ENCODE peak calls at places on chromosomes 12 and 14, in ten cellular contexts. M is fibroblast of lung, W is HepG2, X is MM.1S, D is DND-41, P is astrocyte, Q is endothelial cell of umbilical vein, N is neural progenitor cell, T is K562, V is HCT116. U is an unnamed sample. For H3K27me3, the result is how much of the 10 kb centered on the place peaks cover.

GRCh38 chr12:115597157-115597712 is 680.3 kb downstream of the MED13L start:
- DNase-seq in D (peak), Q (no peak), V (peak), P (peak), X (no peak), T (peak), M (peak), N (no peak), W (peak), U (peak)

GRCh38 chr14:34424488-34424887 is 37.6 kb downstream of the SPTSSA start:
- DNase-seq in P (no peak), W (no peak), Q (no peak), D (no peak), T (no peak), M (no peak), N (no peak), V (no peak), X (no peak), U (peak)

GRCh38 chr12:11227373-11227772 is 40.6 kb upstream of the TAS2R42 start:
- DNase-seq in N (no peak), Q (no peak), V (no peak), D (no peak), T (no peak), M (no peak), P (no peak), W (no peak), X (no peak), U (no peak)

GRCh38 chr12:88575361-88575959 is 4.8 kb downstream of the KITLG start:
- DNase-seq in T (no peak), W (no peak), M (no peak), V (no peak), N (no peak), P (no peak), X (no peak), Q (no peak), D (no peak), U (no peak)

GRCh38 chr14:22900088-22900799 is 17.2 kb downstream of the REM2 start:
- DNase-seq in W (peak), V (peak), P (peak), M (peak), T (peak), D (peak), N (peak), Q (peak), X (peak), U (peak)

GRCh38 chr12:71449373-71450070 is 9.9 kb downstream of the LGR5 start:
- DNase-seq in M (no peak), D (no peak), P (no peak), X (no peak), W (no peak), V (no peak), N (no peak), Q (no peak), T (no peak), U (no peak)

GRCh38 chr14:82720931-82721330 is 1187.3 kb upstream of the SEL1L start:
- DNase-seq in P (no peak), M (no peak), T (no peak), N (peak), D (no peak), X (peak), W (no peak), V (no peak), Q (no peak), U (no peak)

GRCh38 chr12:95114766-95115450 is 41.5 kb upstream of the NR2C1 start:
- DNase-seq in M (peak), T (no peak), X (no peak), V (no peak), Q (no peak), W (no peak), D (no peak), N (no peak), P (peak), U (peak)

GRCh38 chr14:22689186-22689585 is 45.0 kb upstream of the OR6J1 start:
- DNase-seq in P (peak), V (peak), N (no peak), X (no peak), T (no peak), M (peak), D (no peak), Q (peak), W (peak), U (peak)

GRCh38 chr14:102620413-102620812 is 28.0 kb downstream of the RCOR1 start:
- DNase-seq in X (no peak), M (peak), P (peak), N (no peak), V (no peak), W (no peak), Q (no peak), D (no peak), T (no peak), U (no peak)

GRCh38 chr12:72546106-72546505 is 273.9 kb downstream of the TRHDE start:
- DNase-seq in N (no peak), V (no peak), T (no peak), X (no peak), D (no peak), M (peak), P (peak), W (no peak), Q (no peak), U (no peak)

DNA sequence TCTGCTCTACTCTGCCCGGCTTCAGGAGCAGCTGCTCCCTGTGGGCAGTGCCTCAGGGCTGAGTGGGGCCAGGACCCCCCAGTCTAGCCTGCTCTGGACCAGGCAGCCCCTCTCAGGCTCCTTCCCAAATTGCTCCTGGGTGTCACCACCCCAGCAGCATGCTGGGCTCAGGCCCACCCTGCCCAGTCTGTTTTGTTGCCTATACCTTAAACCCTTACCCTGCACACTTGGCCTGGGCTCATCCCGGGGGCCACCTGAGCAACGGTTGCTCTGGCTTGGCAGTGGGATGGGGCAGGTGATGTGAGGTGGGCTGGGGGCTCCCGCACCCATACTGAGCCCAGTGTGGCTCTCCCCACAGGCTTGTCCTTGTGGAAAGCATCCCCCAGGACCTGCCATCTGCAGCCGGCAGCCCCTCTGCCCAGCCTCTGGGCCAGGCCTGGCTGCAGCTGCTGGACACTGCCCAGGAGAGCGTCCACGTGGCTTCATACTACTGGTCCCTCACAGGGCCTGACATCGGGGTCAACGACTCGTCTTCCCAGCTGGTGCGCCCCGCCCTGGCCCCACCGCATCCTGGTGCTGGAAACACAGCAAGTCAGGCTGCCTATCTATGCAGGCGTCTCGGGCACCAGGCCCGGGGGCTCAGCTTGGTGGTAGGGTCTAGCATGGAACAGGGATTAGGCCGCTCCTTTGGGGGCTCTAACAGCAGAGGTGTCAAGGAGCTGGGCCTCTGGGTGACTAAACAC is 3.9 kb downstream of the PLD4 start:
- DNase-seq in N (no peak), W (no peak), Q (no peak), D (no peak), P (no peak), X (no peak), M (no peak), V (no peak), T (no peak), U (no peak)
- TF ChIP-seq EZH2 in N (no peak), W (no peak), Q (no peak), D (no peak), P (no peak), X (no peak), M (no peak), V (no peak), T (no peak), U (no peak)

GRCh38 chr12:26043139-26044006 is 81.5 kb downstream of the BHLHE41 start:
- DNase-seq in V (no peak), M (peak), W (no peak), N (no peak), X (no peak), P (no peak), Q (no peak), D (no peak), T (no peak), U (no peak)
- H2AFZ ChIP-seq in V (no peak), M (no peak), W (no peak), N (no peak), X (no peak), P (no peak), Q (no peak), D (no peak), T (no peak), U (no peak)

DNA sequence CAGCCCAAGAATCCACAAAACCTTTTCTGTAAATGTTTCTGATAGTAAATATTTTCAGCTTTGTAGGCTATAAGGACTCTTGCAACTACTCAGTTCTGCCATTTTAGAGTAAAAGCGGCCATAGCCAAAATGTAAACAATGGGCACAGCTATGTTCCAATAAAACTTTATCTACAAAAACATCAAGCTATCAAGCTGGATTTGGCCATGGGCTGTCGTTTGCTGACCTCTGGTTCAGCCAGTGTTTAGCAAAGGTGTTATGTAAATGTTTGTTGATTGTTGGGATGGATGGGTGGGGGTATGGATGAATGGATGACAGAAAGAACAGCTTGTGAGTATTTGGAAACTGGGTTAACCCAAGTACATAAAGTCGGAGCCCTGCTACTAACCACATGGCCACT is 111.1 kb upstream of the VRK1 start:
- DNase-seq in N (no peak), P (no peak), Q (no peak), X (no peak), T (no peak), D (no peak), W (no peak), M (no peak), V (no peak), U (no peak)
- H3K27me3 ChIP-seq in N (half or more), P (under half), Q (under half), X (under half), T (under half), D (under half), W (under half), M (under half), V (under half), U (under half)

DNA sequence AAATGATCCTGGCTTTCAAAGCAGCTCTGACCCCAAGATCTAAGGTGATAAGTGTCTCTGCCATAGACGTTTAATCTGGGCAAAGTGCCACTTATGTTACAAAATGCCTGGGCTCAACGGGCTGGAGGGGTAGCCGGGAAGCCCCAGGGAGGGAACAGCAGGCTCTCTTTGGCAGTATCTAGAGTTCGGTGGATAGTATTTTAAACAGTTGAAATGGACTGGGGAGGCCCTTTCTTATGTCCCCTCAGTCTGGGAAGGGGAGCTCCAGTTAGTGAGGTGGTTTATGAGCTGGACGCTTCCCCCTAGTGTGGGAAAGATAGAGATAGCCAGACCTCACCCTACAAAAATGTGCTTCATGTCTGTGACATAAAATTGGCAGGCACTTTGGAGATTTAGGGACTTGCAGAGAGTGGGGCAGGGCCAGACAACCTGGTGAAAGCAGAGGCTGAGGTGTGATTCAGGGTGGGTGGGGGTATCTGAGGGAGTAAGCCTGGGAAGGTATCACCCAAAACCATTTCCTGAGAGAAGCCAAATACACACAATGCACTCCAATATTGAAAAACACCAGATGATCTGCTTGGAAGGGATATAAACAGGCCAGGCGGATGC is 5.4 kb upstream of the HOXC11 start:
- DNase-seq in M (no peak), W (no peak), T (no peak), Q (no peak), V (no peak), D (no peak), P (no peak), N (no peak), X (no peak), U (no peak)
- TF ChIP-seq EZH2 in M (no peak), W (no peak), T (no peak), Q (no peak), V (no peak), D (peak), P (no peak), N (no peak), X (no peak), U (no peak)

GRCh38 chr14:81450100-81450531 is 50.0 kb upstream of the STON2 start:
- DNase-seq in X (no peak), V (no peak), T (no peak), M (peak), D (no peak), N (peak), W (no peak), P (peak), Q (no peak), U (no peak)
- H2AFZ ChIP-seq in X (no peak), V (no peak), T (peak), M (no peak), D (no peak), N (peak), W (no peak), P (no peak), Q (no peak), U (no peak)

DNA sequence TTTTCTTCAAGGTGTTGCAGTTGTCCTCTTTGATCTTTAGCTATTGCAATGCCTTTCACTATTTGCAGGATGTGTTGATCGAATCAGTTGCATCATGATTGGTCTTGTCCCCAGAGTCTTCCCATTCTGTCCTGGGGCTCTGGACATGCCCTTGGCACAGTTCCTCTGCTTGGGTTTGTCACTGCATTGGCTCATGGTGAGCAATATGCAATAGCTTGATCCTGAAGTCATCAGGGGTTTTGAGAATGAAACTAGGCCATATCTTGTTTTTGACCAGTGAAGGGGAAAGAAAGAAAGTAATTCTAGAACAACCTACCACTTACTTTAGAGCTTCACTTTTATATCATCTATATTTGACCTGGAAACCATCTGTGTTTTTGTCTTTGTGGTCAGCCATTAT is 281.5 kb downstream of the TMEM117 start:
- DNase-seq in T (no peak), Q (no peak), P (no peak), W (no peak), N (no peak), V (no peak), M (no peak), D (no peak), X (no peak), U (peak)
- H3K27me3 ChIP-seq in T (under half), Q (under half), P (under half), W (under half), N (under half), V (under half), M (under half), D (under half), X (under half), U (under half)

GRCh38 chr12:4272014-4272975 is 1.3 kb upstream of the CCND2 start:
- DNase-seq in N (peak), T (peak), X (peak), P (peak), V (no peak), Q (peak), D (peak), M (peak), W (no peak), U (peak)
- TF ChIP-seq EZH2 in N (no peak), T (no peak), X (no peak), P (peak), V (no peak), Q (peak), D (peak), M (peak), W (peak), U (no peak)

GRCh38 chr12:46982629-46983392 is 96.6 kb upstream of the PCED1B start:
- DNase-seq in N (no peak), P (no peak), T (no peak), V (no peak), X (no peak), Q (no peak), D (no peak), W (no peak), M (no peak), U (no peak)

GRCh38 chr12:46983393-46983793 is 96.0 kb upstream of the PCED1B start:
- DNase-seq in T (no peak), D (no peak), P (no peak), V (no peak), M (no peak), Q (no peak), N (no peak), W (no peak), X (no peak), U (peak)

GRCh38 chr12:46985816-46986215 is 93.6 kb upstream of the PCED1B start:
- DNase-seq in V (no peak), W (no peak), Q (no peak), N (no peak), P (no peak), M (no peak), T (no peak), D (no peak), X (no peak), U (no peak)

GRCh38 chr12:46981627-46982026 is 97.8 kb upstream of the PCED1B start:
- DNase-seq in X (no peak), V (no peak), Q (no peak), T (no peak), N (no peak), P (no peak), W (no peak), M (no peak), D (no peak), U (no peak)

DNA sequence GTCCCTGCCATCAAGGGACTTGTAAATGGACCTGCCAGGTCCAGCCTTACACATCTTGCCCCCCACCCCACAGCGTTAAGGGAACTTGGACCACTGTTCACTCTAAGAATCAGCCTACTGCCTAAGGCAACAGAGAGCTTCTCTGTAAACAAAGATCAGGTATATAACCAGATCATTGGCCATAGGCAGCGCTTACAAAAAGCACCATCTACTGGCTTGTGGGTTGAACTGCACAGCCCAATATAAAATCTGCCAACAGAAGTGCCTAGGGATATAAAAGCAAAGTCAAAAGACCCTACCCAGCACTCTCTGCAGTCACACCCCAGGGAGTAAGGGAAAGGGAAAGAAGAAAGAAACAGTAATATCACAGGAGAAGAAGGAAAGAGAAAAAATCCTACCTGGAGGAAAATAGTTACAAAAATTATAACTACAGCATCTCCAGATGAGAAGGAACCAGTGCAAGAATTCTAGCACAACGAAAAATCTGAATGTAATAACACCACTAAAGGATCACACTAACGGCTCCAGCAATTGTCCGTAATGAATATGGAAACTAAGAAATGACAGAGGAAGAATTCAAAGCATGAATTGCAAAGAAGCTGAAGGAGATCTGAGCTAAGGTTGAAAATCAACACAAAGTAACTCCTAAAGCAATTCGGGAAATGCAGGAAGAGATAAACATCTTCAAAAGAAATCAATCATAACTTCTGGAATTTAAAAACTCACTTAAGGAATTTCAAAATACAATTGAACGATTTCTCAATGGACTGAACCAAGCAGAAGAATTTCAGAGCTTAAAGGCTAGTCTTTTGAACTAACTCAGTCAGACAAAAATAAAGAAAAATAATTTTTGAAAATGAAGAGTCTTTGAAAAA is 95.2 kb upstream of the PCED1B start:
- DNase-seq in N (peak), T (peak), X (peak), P (no peak), D (peak), V (peak), W (peak), Q (peak), M (peak), U (peak)
- H2AFZ ChIP-seq in N (peak), T (no peak), X (peak), P (no peak), D (no peak), V (peak), W (no peak), Q (peak), M (no peak), U (peak)

U was measured in mammary epithelial cell.